ENCODE peak calls at places on chromosomes 13 and 19, in five cellular contexts. One of them, this sample, is unnamed.

GRCh38 chr13:105956891-105957290 is 578.6 kb downstream of the EFNB2 start:
- DNase-seq in GM23338: no peak
- DNase-seq in fibroblast of lung: no peak
- DNase-seq in brain microvascular endothelial cell: no peak
- DNase-seq in uterus: no peak
- DNase-seq in this sample: no peak

GRCh38 chr19:29040951-29041350 is 172.0 kb downstream of the UQCRFS1 start:
- DNase-seq in GM23338: peak; percentile 77
- DNase-seq in fibroblast of lung: no peak
- DNase-seq in brain microvascular endothelial cell: no peak
- DNase-seq in uterus: no peak
- DNase-seq in this sample: no peak

GRCh38 chr13:43074824-43075510 is 51.6 kb downstream of the DNAJC15 start:
- DNase-seq in GM23338: no peak
- DNase-seq in fibroblast of lung: no peak
- DNase-seq in brain microvascular endothelial cell: no peak
- DNase-seq in uterus: no peak
- DNase-seq in this sample: no peak

GRCh38 chr13:33472446-33472845 is 186.9 kb upstream of the STARD13 start:
- DNase-seq in GM23338: no peak
- DNase-seq in fibroblast of lung: peak; percentile 66
- DNase-seq in brain microvascular endothelial cell: no peak
- DNase-seq in uterus: no peak
- DNase-seq in this sample: no peak

GRCh38 chr13:51742611-51743010 is 61.4 kb downstream of the DHRS12 start:
- DNase-seq in GM23338: no peak
- DNase-seq in fibroblast of lung: no peak
- DNase-seq in brain microvascular endothelial cell: no peak
- DNase-seq in uterus: no peak
- DNase-seq in this sample: no peak

GRCh38 chr13:40652588-40652940 is 13.9 kb downstream of the FOXO1 start:
- DNase-seq in GM23338: peak; percentile 53
- DNase-seq in fibroblast of lung: no peak
- DNase-seq in brain microvascular endothelial cell: no peak
- DNase-seq in uterus: no peak
- DNase-seq in this sample: no peak

GRCh38 chr13:25575562-25575961 is 203.8 kb downstream of the ATP8A2 start:
- DNase-seq in GM23338: no peak
- DNase-seq in fibroblast of lung: peak; percentile 1
- DNase-seq in brain microvascular endothelial cell: no peak
- DNase-seq in uterus: no peak
- DNase-seq in this sample: no peak

GRCh38 chr19:57947088-57947418 is 453 bp downstream of the ZNF256 start:
- DNase-seq in GM23338: no peak
- DNase-seq in fibroblast of lung: no peak
- DNase-seq in brain microvascular endothelial cell: no peak
- DNase-seq in uterus: no peak
- DNase-seq in this sample: no peak

GRCh38 chr19:55645512-55645881 is 2.0 kb downstream of the ZNF581 start:
- DNase-seq in GM23338: no peak
- DNase-seq in fibroblast of lung: no peak
- DNase-seq in brain microvascular endothelial cell: no peak
- DNase-seq in uterus: no peak
- DNase-seq in this sample: no peak

GRCh38 chr19:18017275-18018083 is 9.5 kb downstream of the ARRDC2 start:
- DNase-seq in GM23338: no peak
- DNase-seq in fibroblast of lung: no peak
- DNase-seq in brain microvascular endothelial cell: no peak
- DNase-seq in uterus: no peak
- DNase-seq in this sample: no peak

GRCh38 chr13:41019027-41019487 is at the start of gene ELF1:
- DNase-seq in GM23338: peak; percentile 35
- DNase-seq in fibroblast of lung: peak; percentile 72
- DNase-seq in brain microvascular endothelial cell: peak; percentile 48
- DNase-seq in uterus: no peak
- DNase-seq in this sample: peak; percentile 70

GRCh38 chr13:63541336-63541735 is 2125.7 kb upstream of the PCDH20 start:
- DNase-seq in GM23338: peak; percentile 52
- DNase-seq in fibroblast of lung: no peak
- DNase-seq in brain microvascular endothelial cell: no peak
- DNase-seq in uterus: no peak
- DNase-seq in this sample: no peak

GRCh38 chr13:97234742-97235141 is 12.6 kb downstream of the MBNL2 start:
- DNase-seq in GM23338: no peak
- DNase-seq in fibroblast of lung: no peak
- DNase-seq in brain microvascular endothelial cell: no peak
- DNase-seq in uterus: no peak
- DNase-seq in this sample: no peak

GRCh38 chr19:45139286-45140143 is 21.3 kb downstream of the NKPD1 start:
- DNase-seq in GM23338: no peak
- DNase-seq in fibroblast of lung: no peak
- DNase-seq in brain microvascular endothelial cell: no peak
- DNase-seq in uterus: no peak
- DNase-seq in this sample: no peak

GRCh38 chr19:29590278-29590677 is 15.8 kb upstream of the POP4 start:
- DNase-seq in GM23338: peak; percentile 37
- DNase-seq in fibroblast of lung: no peak
- DNase-seq in brain microvascular endothelial cell: no peak
- DNase-seq in uterus: no peak
- DNase-seq in this sample: no peak

GRCh38 chr19:28656644-28657043 is 556.3 kb downstream of the UQCRFS1 start:
- DNase-seq in GM23338: no peak
- DNase-seq in fibroblast of lung: no peak
- DNase-seq in brain microvascular endothelial cell: no peak
- DNase-seq in uterus: no peak
- DNase-seq in this sample: no peak

GRCh38 chr19:7888145-7888825 is at the start of gene LRRC8E:
- DNase-seq in GM23338: peak; percentile 92
- DNase-seq in fibroblast of lung: peak; percentile 72
- DNase-seq in brain microvascular endothelial cell: peak; percentile 64
- DNase-seq in uterus: no peak
- DNase-seq in this sample: no peak

GRCh38 chr19:5534787-5535586 is 32.8 kb downstream of the TINCR start:
- DNase-seq in GM23338: peak; percentile 51
- DNase-seq in fibroblast of lung: no peak
- DNase-seq in brain microvascular endothelial cell: no peak
- DNase-seq in uterus: no peak
- DNase-seq in this sample: no peak

GRCh38 chr19:4369109-4369887 is 25.9 kb downstream of the MPND start:
- DNase-seq in GM23338: peak; percentile 47
- DNase-seq in fibroblast of lung: peak; percentile 56
- DNase-seq in brain microvascular endothelial cell: no peak
- DNase-seq in uterus: peak; percentile 62
- DNase-seq in this sample: peak; percentile 51

GRCh38 chr13:72798817-72799216 is 16.9 kb downstream of the PIBF1 start:
- DNase-seq in GM23338: no peak
- DNase-seq in fibroblast of lung: no peak
- DNase-seq in brain microvascular endothelial cell: no peak
- DNase-seq in uterus: no peak
- DNase-seq in this sample: no peak

GRCh38 chr19:31676271-31677004 is 327.2 kb upstream of the TSHZ3 start:
- DNase-seq in GM23338: peak; percentile 71
- DNase-seq in fibroblast of lung: peak; percentile 22
- DNase-seq in brain microvascular endothelial cell: no peak
- DNase-seq in uterus: no peak
- DNase-seq in this sample: no peak

GRCh38 chr13:23656637-23657036 is 86.4 kb downstream of the TNFRSF19 start:
- DNase-seq in GM23338: no peak
- DNase-seq in fibroblast of lung: peak; percentile 95
- DNase-seq in brain microvascular endothelial cell: peak; percentile 89
- DNase-seq in uterus: no peak
- DNase-seq in this sample: no peak

GRCh38 chr13:78060966-78061365 is 142.3 kb upstream of the EDNRB start:
- DNase-seq in GM23338: no peak
- DNase-seq in fibroblast of lung: no peak
- DNase-seq in brain microvascular endothelial cell: no peak
- DNase-seq in uterus: no peak
- DNase-seq in this sample: no peak

GRCh38 chr13:33250594-33250993 is 35.0 kb downstream of the STARD13 start:
- DNase-seq in GM23338: no peak
- DNase-seq in fibroblast of lung: peak; percentile 25
- DNase-seq in brain microvascular endothelial cell: no peak
- DNase-seq in uterus: no peak
- DNase-seq in this sample: no peak

GRCh38 chr19:19514215-19514633 is 1.1 kb downstream of the TSSK6 start:
- DNase-seq in GM23338: no peak
- DNase-seq in fibroblast of lung: peak; percentile 54
- DNase-seq in brain microvascular endothelial cell: peak; percentile 14
- DNase-seq in uterus: peak; percentile 51
- DNase-seq in this sample: no peak

GRCh38 chr19:50044922-50045321 is 19.1 kb downstream of the ZNF473 start:
- DNase-seq in GM23338: no peak
- DNase-seq in fibroblast of lung: no peak
- DNase-seq in brain microvascular endothelial cell: no peak
- DNase-seq in uterus: no peak
- DNase-seq in this sample: no peak
- H3K36me3 ChIP-seq in GM23338: peaks cover 46% of the 10 kb centered on the region
- H3K36me3 ChIP-seq in fibroblast of lung: peaks cover 33% of the 10 kb centered on the region
- H3K36me3 ChIP-seq in brain microvascular endothelial cell: peaks cover 72% of the 10 kb centered on the region
- H3K36me3 ChIP-seq in uterus: no peaks in the 10 kb centered on the region
- H3K36me3 ChIP-seq in this sample: peaks cover 16% of the 10 kb centered on the region

DNA sequence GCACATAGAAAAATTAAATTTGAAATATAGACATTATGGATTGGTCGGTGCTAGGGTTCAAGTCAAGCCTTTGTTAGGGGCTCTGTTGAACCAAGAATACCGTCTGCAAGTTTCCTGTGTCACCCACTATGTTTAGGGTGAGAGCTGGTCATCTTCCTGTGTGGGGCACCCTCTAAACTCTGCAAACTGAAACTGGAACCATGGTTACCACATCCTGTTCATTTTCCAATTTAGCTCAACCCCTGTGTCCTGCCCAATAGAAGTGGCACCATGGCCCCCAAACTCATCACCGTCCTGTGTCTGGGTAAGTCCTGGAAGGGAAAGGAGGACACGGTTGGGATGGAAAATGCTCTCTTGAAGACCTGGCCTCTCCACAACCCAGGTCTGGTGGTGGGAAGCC is 29.9 kb downstream of the LAIR2 start:
- DNase-seq in GM23338: no peak
- DNase-seq in fibroblast of lung: no peak
- DNase-seq in brain microvascular endothelial cell: no peak
- DNase-seq in uterus: no peak
- DNase-seq in this sample: no peak
- H3K4me3 ChIP-seq in GM23338: no peak overlapping the region
- H3K4me3 ChIP-seq in fibroblast of lung: no peak overlapping the region
- H3K4me3 ChIP-seq in brain microvascular endothelial cell: no peak overlapping the region
- H3K4me3 ChIP-seq in uterus: no peak overlapping the region
- H3K4me3 ChIP-seq in this sample: no peak overlapping the region

DNA sequence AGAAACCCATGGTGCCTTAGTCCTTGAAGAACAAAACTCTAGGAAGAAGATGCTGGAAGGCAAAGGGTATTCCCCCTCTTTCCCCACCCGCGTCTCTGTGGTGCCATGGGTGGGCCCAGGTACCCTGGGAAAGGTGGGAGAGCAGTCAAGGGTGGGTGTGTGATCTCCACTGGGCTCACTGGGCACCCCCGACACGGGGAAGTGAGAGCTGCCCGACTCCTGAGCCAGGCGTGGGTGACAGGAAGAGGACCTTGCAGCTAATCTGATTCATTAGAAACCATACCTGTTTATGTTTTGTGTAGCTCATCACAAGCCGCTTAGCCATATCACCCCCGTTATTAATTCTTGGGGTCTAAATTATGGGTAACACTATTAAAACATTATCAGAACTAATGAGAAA is 77.5 kb downstream of the ZIC5 start:
- DNase-seq in GM23338: no peak
- DNase-seq in fibroblast of lung: no peak
- DNase-seq in brain microvascular endothelial cell: no peak
- DNase-seq in uterus: no peak
- DNase-seq in this sample: no peak
- H3K27me3 ChIP-seq in GM23338: peaks cover 59% of the 10 kb centered on the region
- H3K27me3 ChIP-seq in fibroblast of lung: peaks cover 27% of the 10 kb centered on the region
- H3K27me3 ChIP-seq in brain microvascular endothelial cell: peaks cover 7% of the 10 kb centered on the region
- H3K27me3 ChIP-seq in uterus: peaks cover 17% of the 10 kb centered on the region
- H3K27me3 ChIP-seq in this sample: peaks cover 42% of the 10 kb centered on the region

DNA sequence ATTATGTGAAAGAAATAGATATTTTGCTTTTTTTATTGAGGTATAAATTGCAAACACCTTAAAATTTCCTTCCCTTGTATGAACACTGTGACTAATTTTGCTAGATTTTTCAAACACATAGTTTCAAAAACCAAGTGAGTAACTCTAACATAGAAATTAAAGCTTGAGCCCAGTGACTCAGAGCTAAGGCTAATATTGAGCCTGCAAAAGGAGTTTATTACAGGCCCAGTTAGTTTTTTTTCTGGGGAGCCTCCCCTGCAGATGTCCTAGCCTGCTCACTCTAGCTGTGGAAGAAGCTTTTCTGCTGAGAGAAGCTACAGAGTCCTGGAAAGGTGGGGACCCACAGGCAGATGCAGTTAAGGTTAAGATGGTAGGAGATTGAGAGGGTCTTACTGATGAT is 3.4 kb downstream of the ZNF430 start:
- DNase-seq in GM23338: no peak
- DNase-seq in fibroblast of lung: peak; percentile 68
- DNase-seq in brain microvascular endothelial cell: peak; percentile 18
- DNase-seq in uterus: no peak
- DNase-seq in this sample: no peak
- H3K36me3 ChIP-seq in GM23338: peaks cover 13% of the 10 kb centered on the region
- H3K36me3 ChIP-seq in fibroblast of lung: no peaks in the 10 kb centered on the region
- H3K36me3 ChIP-seq in brain microvascular endothelial cell: peaks cover 6% of the 10 kb centered on the region
- H3K36me3 ChIP-seq in uterus: no peaks in the 10 kb centered on the region
- H3K36me3 ChIP-seq in this sample: no peaks in the 10 kb centered on the region

GRCh38 chr19:1904385-1905070 is 671 bp upstream of the ADAT3 start:
- DNase-seq in GM23338: peak; percentile 92
- DNase-seq in fibroblast of lung: no peak
- DNase-seq in brain microvascular endothelial cell: no peak
- DNase-seq in uterus: peak; percentile 55
- DNase-seq in this sample: peak; percentile 44
- H3K4me3 ChIP-seq in GM23338: peak overlapping the region; percentile 70
- H3K4me3 ChIP-seq in fibroblast of lung: no peak overlapping the region
- H3K4me3 ChIP-seq in brain microvascular endothelial cell: peak overlapping the region; percentile 9
- H3K4me3 ChIP-seq in uterus: no peak overlapping the region
- H3K4me3 ChIP-seq in this sample: no peak overlapping the region

DNA sequence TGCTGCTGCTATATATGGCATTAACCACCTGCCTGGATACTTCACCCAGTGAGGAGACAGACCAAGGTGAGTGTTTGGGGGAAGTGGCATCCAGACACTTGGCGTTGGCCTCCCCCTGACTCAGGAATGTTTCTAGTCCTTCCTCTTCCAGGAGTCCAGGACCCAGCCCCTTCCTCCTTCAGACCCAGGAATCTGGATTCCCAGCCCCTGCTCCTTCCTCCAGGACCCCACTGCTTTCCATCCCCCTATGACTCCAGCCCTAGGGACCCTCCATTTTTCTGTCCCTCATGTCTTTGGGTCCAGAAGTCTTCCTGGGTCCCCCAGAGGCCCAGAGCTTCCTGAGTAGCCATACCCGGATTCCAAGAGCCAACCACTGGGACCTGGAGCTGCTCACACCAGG is 2.1 kb downstream of the PRRG2 start:
- DNase-seq in GM23338: no peak
- DNase-seq in fibroblast of lung: no peak
- DNase-seq in brain microvascular endothelial cell: no peak
- DNase-seq in uterus: no peak
- DNase-seq in this sample: no peak
- H3K27me3 ChIP-seq in GM23338: no peaks in the 10 kb centered on the region
- H3K27me3 ChIP-seq in fibroblast of lung: no peaks in the 10 kb centered on the region
- H3K27me3 ChIP-seq in brain microvascular endothelial cell: no peaks in the 10 kb centered on the region
- H3K27me3 ChIP-seq in uterus: no peaks in the 10 kb centered on the region
- H3K27me3 ChIP-seq in this sample: no peaks in the 10 kb centered on the region

This sample was measured in kidney epithelial cell.